ENCODE peak calls at places on chromosome 15, in ten cellular contexts. K is stimulated activated CD4-positive, alpha-beta T cell treated with anti-CD3 and anti-CD28 coated beads, Interleukin-15, amount 100 ng/mL, for 1 hour; U is AG08396; C is breast epithelium; Y is activated naive CD8-positive, alpha-beta T cell treated with anti-CD3 and anti-CD28 coated beads, Interleukin-2, amount 50 U/mL, for 24 hours; X is sigmoid colon; Q is AG04449; P is Daoy; T is A172; E is PC-3. F is an unnamed sample.

GRCh38 chr15:64146885-64147681 is 4.4 kb upstream of the SNX22 start:
- DNase-seq in K (no peak), U (no peak), C (no peak), Y (no peak), X (peak; percentile 50), Q (no peak), P (no peak), T (no peak), E (no peak), F (peak; percentile 61)

GRCh38 chr15:66057089-66057488 is 187.8 kb downstream of the RAB11A start:
- DNase-seq in K (no peak), U (no peak), C (no peak), Y (no peak), X (no peak), Q (no peak), P (no peak), T (no peak), E (no peak), F (no peak)

GRCh38 chr15:42721016-42721415 is 15.9 kb downstream of the CDAN1 start:
- DNase-seq in K (no peak), U (no peak), C (no peak), Y (no peak), X (no peak), Q (no peak), P (no peak), T (no peak), E (peak; percentile 82), F (no peak)

GRCh38 chr15:59186501-59186900 is 20.1 kb upstream of the LDHAL6B start:
- DNase-seq in K (no peak), U (no peak), C (no peak), Y (no peak), X (no peak), Q (no peak), P (no peak), T (no peak), E (no peak), F (no peak)

GRCh38 chr15:47404877-47405276 is 312.4 kb upstream of the SEMA6D start:
- DNase-seq in K (no peak), U (no peak), C (no peak), Y (no peak), X (no peak), Q (no peak), P (no peak), T (no peak), E (no peak), F (no peak)

GRCh38 chr15:64010719-64011118 is 35.6 kb downstream of the DAPK2 start:
- DNase-seq in K (peak; percentile 10), U (peak; percentile 61), C (no peak), Y (peak; percentile 84), X (no peak), Q (no peak), P (peak; percentile 98), T (peak; percentile 93), E (peak; percentile 79), F (no peak)

GRCh38 chr15:73442968-73443367 is at the start of gene REC114:
- DNase-seq in K (no peak), U (no peak), C (no peak), Y (no peak), X (no peak), Q (no peak), P (no peak), T (no peak), E (no peak), F (no peak)

GRCh38 chr15:40857601-40858351 is 13.9 kb downstream of the SPINT1 start:
- DNase-seq in K (peak; percentile 66), U (peak; percentile 91), C (peak; percentile 92), Y (peak; percentile 86), X (peak; percentile 85), Q (no peak), P (peak; percentile 73), T (peak; percentile 42), E (peak; percentile 97), F (peak; percentile 85)

GRCh38 chr15:66849746-66850077 is 147.7 kb downstream of the SMAD6 start:
- DNase-seq in K (no peak), U (no peak), C (no peak), Y (no peak), X (no peak), Q (no peak), P (no peak), T (no peak), E (no peak), F (no peak)

GRCh38 chr15:59997070-59997701 is 6.9 kb upstream of the FOXB1 start:
- DNase-seq in K (no peak), U (no peak), C (no peak), Y (peak; percentile 73), X (no peak), Q (no peak), P (peak; percentile 66), T (no peak), E (peak; percentile 42), F (no peak)

GRCh38 chr15:63013052-63013808 is 29.3 kb upstream of the TPM1 start:
- DNase-seq in K (no peak), U (peak; percentile 45), C (no peak), Y (no peak), X (no peak), Q (no peak), P (peak; percentile 83), T (peak; percentile 81), E (peak; percentile 42), F (no peak)

GRCh38 chr15:25176616-25176923 is 221.8 kb downstream of the SNRPN start:
- DNase-seq in K (no peak), U (no peak), C (peak; percentile 37), Y (no peak), X (peak; percentile 53), Q (no peak), P (no peak), T (no peak), E (no peak), F (peak; percentile 32)

GRCh38 chr15:67172172-67172571 is 82.3 kb downstream of the AAGAB start:
- DNase-seq in K (no peak), U (no peak), C (no peak), Y (no peak), X (peak; percentile 56), Q (no peak), P (peak; percentile 46), T (no peak), E (peak; percentile 21), F (no peak)

GRCh38 chr15:70701891-70702568 is 61.3 kb downstream of the UACA start:
- DNase-seq in K (no peak), U (peak; percentile 44), C (no peak), Y (no peak), X (no peak), Q (no peak), P (peak; percentile 52), T (peak; percentile 76), E (peak; percentile 88), F (no peak)

GRCh38 chr15:85044251-85044853 is 62.7 kb downstream of the PDE8A start:
- DNase-seq in K (no peak), U (peak; percentile 48), C (no peak), Y (peak; percentile 49), X (peak; percentile 77), Q (no peak), P (peak; percentile 35), T (peak; percentile 55), E (peak; percentile 69), F (no peak)

GRCh38 chr15:48102167-48102566 is 18.6 kb upstream of the SLC24A5 start:
- DNase-seq in K (no peak), U (no peak), C (no peak), Y (no peak), X (no peak), Q (no peak), P (no peak), T (no peak), E (no peak), F (no peak)

GRCh38 chr15:61447981-61448380 is 218.9 kb upstream of the RORA start:
- DNase-seq in K (no peak), U (no peak), C (no peak), Y (no peak), X (no peak), Q (no peak), P (no peak), T (no peak), E (no peak), F (no peak)

GRCh38 chr15:74141591-74141990 is 11.2 kb downstream of the ISLR2 start:
- DNase-seq in K (no peak), U (no peak), C (no peak), Y (no peak), X (no peak), Q (no peak), P (peak; percentile 50), T (peak; percentile 29), E (peak; percentile 27), F (no peak)

GRCh38 chr15:78574944-78575343 is 9.6 kb downstream of the CHRNA5 start:
- DNase-seq in K (no peak), U (no peak), C (no peak), Y (no peak), X (no peak), Q (no peak), P (no peak), T (no peak), E (no peak), F (no peak)

F was measured in suprapubic skin.